ENCODE peak calls at places on chromosome 5, in seven cellular contexts. One of them, this sample, is unnamed.
A peak's percentile ranks its signal among the peaks of the same experiment; 100 is the strongest.

GRCh38 chr5:2093859-2094615 is 211.3 kb upstream of the IRX4 start:
- DNase-seq in AG04449: no peak
- DNase-seq in sigmoid colon: no peak
- DNase-seq in LoVo: peak; percentile 7
- DNase-seq in heart right ventricle: no peak
- DNase-seq in neural crest cell: no peak
- DNase-seq in Peyer's patch: peak; percentile 53
- DNase-seq in this sample: no peak

GRCh38 chr5:132283423-132284043 is 10.7 kb upstream of the SLC22A4 start:
- DNase-seq in heart right ventricle: no peak
- DNase-seq in Peyer's patch: no peak
- DNase-seq in neural crest cell: no peak
- DNase-seq in AG04449: no peak
- DNase-seq in LoVo: peak; percentile 16
- DNase-seq in sigmoid colon: no peak
- DNase-seq in this sample: no peak

GRCh38 chr5:1282139-1282992 is 12.5 kb downstream of the TERT start:
- DNase-seq in Peyer's patch: peak; percentile 34
- DNase-seq in AG04449: no peak
- DNase-seq in neural crest cell: no peak
- DNase-seq in LoVo: no peak
- DNase-seq in sigmoid colon: peak; percentile 60
- DNase-seq in heart right ventricle: peak; percentile 65
- DNase-seq in this sample: no peak

GRCh38 chr5:84706678-84707641 is 322.3 kb upstream of the EDIL3 start:
- DNase-seq in neural crest cell: no peak
- DNase-seq in Peyer's patch: no peak
- DNase-seq in heart right ventricle: no peak
- DNase-seq in sigmoid colon: no peak
- DNase-seq in LoVo: no peak
- DNase-seq in AG04449: no peak
- DNase-seq in this sample: no peak

GRCh38 chr5:152674403-152674802 is 269.3 kb upstream of the NMUR2 start:
- DNase-seq in AG04449: no peak
- DNase-seq in sigmoid colon: no peak
- DNase-seq in LoVo: no peak
- DNase-seq in neural crest cell: no peak
- DNase-seq in heart right ventricle: no peak
- DNase-seq in Peyer's patch: no peak
- DNase-seq in this sample: no peak

GRCh38 chr5:156753846-156754245 is 96.2 kb upstream of the PPP1R2B start:
- DNase-seq in sigmoid colon: no peak
- DNase-seq in LoVo: no peak
- DNase-seq in Peyer's patch: no peak
- DNase-seq in neural crest cell: no peak
- DNase-seq in AG04449: no peak
- DNase-seq in heart right ventricle: no peak
- DNase-seq in this sample: no peak

GRCh38 chr5:115559524-115559923 is 14.9 kb upstream of the FEM1C start:
- DNase-seq in neural crest cell: no peak
- DNase-seq in Peyer's patch: no peak
- DNase-seq in LoVo: no peak
- DNase-seq in sigmoid colon: no peak
- DNase-seq in AG04449: no peak
- DNase-seq in heart right ventricle: no peak
- DNase-seq in this sample: no peak

GRCh38 chr5:167555771-167556170 is 735.7 kb upstream of the WWC1 start:
- DNase-seq in sigmoid colon: no peak
- DNase-seq in neural crest cell: no peak
- DNase-seq in AG04449: no peak
- DNase-seq in heart right ventricle: no peak
- DNase-seq in Peyer's patch: no peak
- DNase-seq in LoVo: no peak
- DNase-seq in this sample: no peak

GRCh38 chr5:145244788-145245187 is 590.4 kb downstream of the PRELID2 start:
- DNase-seq in sigmoid colon: no peak
- DNase-seq in neural crest cell: no peak
- DNase-seq in Peyer's patch: no peak
- DNase-seq in LoVo: no peak
- DNase-seq in AG04449: peak; percentile 19
- DNase-seq in heart right ventricle: no peak
- DNase-seq in this sample: no peak

GRCh38 chr5:122656107-122656506 is 118.8 kb upstream of the SNX2 start:
- DNase-seq in AG04449: no peak
- DNase-seq in Peyer's patch: no peak
- DNase-seq in heart right ventricle: no peak
- DNase-seq in LoVo: no peak
- DNase-seq in neural crest cell: no peak
- DNase-seq in sigmoid colon: no peak
- DNase-seq in this sample: no peak

GRCh38 chr5:60801406-60802090 is 42.5 kb downstream of the ELOVL7 start:
- DNase-seq in sigmoid colon: no peak
- DNase-seq in AG04449: no peak
- DNase-seq in heart right ventricle: no peak
- DNase-seq in Peyer's patch: peak; percentile 64
- DNase-seq in LoVo: no peak
- DNase-seq in neural crest cell: no peak
- DNase-seq in this sample: no peak

GRCh38 chr5:41885286-41885685 is 15.1 kb upstream of the OXCT1 start:
- DNase-seq in heart right ventricle: no peak
- DNase-seq in sigmoid colon: no peak
- DNase-seq in neural crest cell: no peak
- DNase-seq in AG04449: no peak
- DNase-seq in LoVo: no peak
- DNase-seq in Peyer's patch: no peak
- DNase-seq in this sample: no peak

GRCh38 chr5:107169871-107170270 is 500.9 kb downstream of the EFNA5 start:
- DNase-seq in LoVo: no peak
- DNase-seq in heart right ventricle: no peak
- DNase-seq in sigmoid colon: no peak
- DNase-seq in AG04449: no peak
- DNase-seq in Peyer's patch: no peak
- DNase-seq in neural crest cell: no peak
- DNase-seq in this sample: no peak

GRCh38 chr5:171715551-171715950 is 70.1 kb upstream of the SMIM23 start:
- DNase-seq in Peyer's patch: no peak
- DNase-seq in AG04449: no peak
- DNase-seq in heart right ventricle: no peak
- DNase-seq in sigmoid colon: no peak
- DNase-seq in neural crest cell: no peak
- DNase-seq in LoVo: no peak
- DNase-seq in this sample: no peak

GRCh38 chr5:14440598-14441401 is 140.8 kb upstream of the OTULINL start:
- DNase-seq in sigmoid colon: peak; percentile 85
- DNase-seq in neural crest cell: peak; percentile 27
- DNase-seq in Peyer's patch: peak; percentile 51
- DNase-seq in LoVo: no peak
- DNase-seq in AG04449: peak; percentile 82
- DNase-seq in heart right ventricle: peak; percentile 62
- DNase-seq in this sample: no peak

GRCh38 chr5:28164568-28164967 is 1126.2 kb upstream of the CDH9 start:
- DNase-seq in AG04449: no peak
- DNase-seq in neural crest cell: no peak
- DNase-seq in heart right ventricle: no peak
- DNase-seq in sigmoid colon: no peak
- DNase-seq in LoVo: no peak
- DNase-seq in Peyer's patch: no peak
- DNase-seq in this sample: no peak

GRCh38 chr5:97494465-97494864 is 311.4 kb upstream of the RIOK2 start:
- DNase-seq in LoVo: no peak
- DNase-seq in sigmoid colon: no peak
- DNase-seq in neural crest cell: no peak
- DNase-seq in heart right ventricle: no peak
- DNase-seq in AG04449: no peak
- DNase-seq in Peyer's patch: no peak
- DNase-seq in this sample: no peak

GRCh38 chr5:96336351-96336985 is 96.6 kb downstream of the PCSK1 start:
- DNase-seq in Peyer's patch: peak; percentile 87
- DNase-seq in AG04449: peak; percentile 72
- DNase-seq in LoVo: peak; percentile 84
- DNase-seq in sigmoid colon: peak; percentile 81
- DNase-seq in heart right ventricle: no peak
- DNase-seq in neural crest cell: peak; percentile 57
- DNase-seq in this sample: no peak

GRCh38 chr5:74888117-74888516 is 21.9 kb upstream of the FAM169A start:
- DNase-seq in AG04449: no peak
- DNase-seq in sigmoid colon: no peak
- DNase-seq in LoVo: no peak
- DNase-seq in heart right ventricle: no peak
- DNase-seq in neural crest cell: no peak
- DNase-seq in Peyer's patch: no peak
- DNase-seq in this sample: no peak

This sample was measured in CD14-positive monocyte.